ENCODE peak calls at places on chromosomes 5 and 9, in seven cellular contexts. K is fibroblast of pulmonary artery, F is Peyer's patch, C is DND-41, T is astrocyte of the spinal cord, E is MCF 10A, X is lower lobe of right lung. M is an unnamed sample.

GRCh38 chr5:96339862-96340261 is 93.2 kb downstream of the PCSK1 start:
- DNase-seq in C (no peak), T (no peak), K (peak; percentile 46), X (no peak), F (no peak), E (no peak), M (no peak)

GRCh38 chr9:114957558-114957957 is 27.2 kb upstream of the TNFSF8 start:
- DNase-seq in F (no peak), K (no peak), T (no peak), E (no peak), X (no peak), C (no peak), M (no peak)

GRCh38 chr5:65076251-65076869 is 307.6 kb downstream of the CWC27 start:
- DNase-seq in E (peak; percentile 72), K (peak; percentile 91), T (peak; percentile 59), F (peak; percentile 69), X (peak; percentile 65), C (peak; percentile 77), M (no peak)

GRCh38 chr9:78614892-78615291 is 318.0 kb downstream of the PSAT1 start:
- DNase-seq in X (no peak), T (no peak), C (no peak), K (peak; percentile 20), F (no peak), E (no peak), M (no peak)

GRCh38 chr5:179795863-179796833 is 2.4 kb downstream of the LTC4S start:
- DNase-seq in F (peak; percentile 73), T (peak; percentile 79), K (peak; percentile 83), C (peak; percentile 54), X (peak; percentile 92), E (peak; percentile 88), M (peak; percentile 87)

GRCh38 chr9:127175319-127175715 is 52.9 kb upstream of the ANGPTL2 start:
- DNase-seq in T (no peak), F (peak; percentile 10), C (no peak), K (no peak), X (no peak), E (no peak), M (peak; percentile 2)

GRCh38 chr5:157855404-157855994 is 3.4 kb downstream of the CLINT1 start:
- DNase-seq in T (peak; percentile 50), E (peak; percentile 79), F (peak; percentile 28), K (peak; percentile 79), C (peak; percentile 43), X (no peak), M (peak; percentile 48)

GRCh38 chr9:121283072-121283398 is 15.1 kb downstream of the GSN start:
- DNase-seq in C (no peak), K (no peak), X (no peak), T (no peak), F (no peak), E (no peak), M (no peak)

GRCh38 chr9:115694014-115694413 is 459.6 kb upstream of the PAPPA start:
- DNase-seq in C (no peak), F (no peak), T (peak; percentile 82), K (peak; percentile 99), E (peak; percentile 95), X (no peak), M (peak; percentile 27)

GRCh38 chr5:166722939-166723338 is 1568.5 kb upstream of the WWC1 start:
- DNase-seq in F (no peak), K (peak; percentile 80), T (peak; percentile 55), E (peak; percentile 95), X (no peak), C (peak; percentile 8), M (no peak)

GRCh38 chr9:90830051-90830450 is 28.4 kb downstream of the SYK start:
- DNase-seq in T (no peak), X (no peak), K (no peak), F (no peak), E (no peak), C (no peak), M (no peak)

GRCh38 chr9:31065691-31066090 is 1318.8 kb upstream of the ACO1 start:
- DNase-seq in K (no peak), E (no peak), X (no peak), T (no peak), C (no peak), F (no peak), M (no peak)

GRCh38 chr5:137071941-137072340 is 427.2 kb downstream of the SPOCK1 start:
- DNase-seq in E (no peak), C (no peak), T (no peak), F (no peak), X (no peak), K (peak; percentile 44), M (no peak)

GRCh38 chr9:35538361-35539234 is 48.7 kb downstream of the RUSC2 start:
- DNase-seq in E (no peak), K (peak; percentile 91), T (peak; percentile 77), C (no peak), X (peak; percentile 81), F (no peak), M (peak; percentile 81)

GRCh38 chr5:143086851-143087637 is 316.4 kb downstream of the NR3C1 start:
- DNase-seq in F (no peak), X (no peak), C (no peak), E (peak; percentile 67), K (peak; percentile 29), T (peak; percentile 20), M (no peak)

GRCh38 chr5:175706499-175706898 is 48.6 kb downstream of the HRH2 start:
- DNase-seq in T (no peak), C (no peak), E (no peak), X (no peak), F (no peak), K (no peak), M (no peak)

GRCh38 chr5:146662229-146662628 is 146.2 kb upstream of the GPR151 start:
- DNase-seq in X (no peak), E (peak; percentile 39), F (no peak), K (peak; percentile 53), T (peak; percentile 14), C (peak; percentile 13), M (no peak)

GRCh38 chr5:132437604-132438275 is 52.8 kb downstream of the IRF1 start:
- DNase-seq in X (peak; percentile 86), K (peak; percentile 89), F (peak; percentile 92), T (peak; percentile 93), C (peak; percentile 83), E (peak; percentile 57), M (no peak)

GRCh38 chr9:68672215-68672614 is 32.8 kb upstream of the PIP5K1B start:
- DNase-seq in C (no peak), F (no peak), T (no peak), K (no peak), X (no peak), E (no peak), M (no peak)

GRCh38 chr9:93118863-93119702 is 15.0 kb downstream of the NINJ1 start:
- DNase-seq in K (no peak), T (no peak), C (no peak), E (no peak), X (peak; percentile 44), F (no peak), M (peak; percentile 10)

GRCh38 chr9:72667181-72667580 is 145.8 kb downstream of the TMC1 start:
- DNase-seq in T (no peak), X (no peak), K (no peak), E (no peak), C (no peak), F (no peak), M (no peak)

GRCh38 chr9:132032584-132032945 is 47.1 kb downstream of the MED27 start:
- DNase-seq in F (no peak), X (peak; percentile 51), E (no peak), T (no peak), C (no peak), K (no peak), M (no peak)

DNA sequence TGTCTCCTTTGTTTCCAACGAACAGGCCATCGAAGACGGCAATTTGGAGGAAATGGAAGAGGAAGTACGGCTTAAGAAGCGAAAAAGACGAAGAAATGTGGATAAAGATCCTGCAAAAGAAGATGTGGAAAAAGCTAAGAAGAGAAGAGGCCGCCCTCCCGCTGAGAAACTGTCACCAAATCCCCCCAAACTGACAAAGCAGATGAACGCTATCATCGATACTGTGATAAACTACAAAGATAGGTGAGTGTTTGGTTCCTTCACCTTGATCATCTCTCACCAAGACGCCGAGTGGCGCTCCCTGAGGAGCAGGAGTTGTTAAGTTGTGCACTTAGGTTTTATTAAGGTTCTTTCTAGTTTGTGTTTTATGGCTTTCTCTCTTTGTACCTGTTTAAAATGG is 146.5 kb downstream of the SMARCA2 start:
- DNase-seq in X (no peak), C (no peak), K (no peak), T (no peak), E (no peak), F (no peak), M (no peak)
- TF ChIP-seq CTCF in X (no peak), C (no peak), K (no peak), T (no peak), E (no peak), F (no peak), M (no peak)

GRCh38 chr5:89929173-89929572 is 480.4 kb downstream of the CETN3 start:
- DNase-seq in T (no peak), X (no peak), F (no peak), E (peak; percentile 9), K (no peak), C (no peak), M (no peak)
- TF ChIP-seq CTCF in T (peak; percentile 9), X (no peak), F (no peak), E (no peak), K (no peak), C (no peak), M (no peak)

GRCh38 chr5:116023619-116024018 is 8.7 kb upstream of the ARL14EPL start:
- DNase-seq in C (no peak), X (no peak), T (no peak), K (no peak), F (no peak), E (no peak), M (no peak)
- TF ChIP-seq CTCF in C (no peak), X (no peak), T (no peak), K (peak; percentile 11), F (no peak), E (no peak), M (no peak)

DNA sequence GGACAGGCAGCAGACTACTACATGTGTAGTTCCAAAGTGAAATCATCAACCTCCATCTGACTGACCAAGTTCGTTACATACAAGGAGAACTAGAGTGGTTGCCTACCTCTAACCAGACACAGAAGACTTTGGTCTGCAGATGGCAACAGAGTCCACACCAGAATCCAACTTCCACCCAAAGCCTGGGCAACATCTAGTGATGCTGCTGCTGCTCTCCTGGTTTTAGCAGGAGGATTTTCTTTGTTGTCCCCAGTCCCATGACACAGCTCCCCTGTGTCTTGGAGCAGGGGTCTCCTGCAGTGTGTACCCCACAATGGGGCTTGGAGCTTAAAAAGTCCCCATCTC is 46.4 kb upstream of the APC start:
- DNase-seq in F (no peak), X (no peak), C (no peak), K (no peak), E (no peak), T (no peak), M (no peak)
- TF ChIP-seq CTCF in F (no peak), X (no peak), C (peak; percentile 27), K (no peak), E (no peak), T (no peak), M (no peak)

GRCh38 chr9:117451336-117451735 is 36.5 kb upstream of the ASTN2 start:
- DNase-seq in K (no peak), T (no peak), C (no peak), E (no peak), F (no peak), X (no peak), M (no peak)
- TF ChIP-seq CTCF in K (no peak), T (no peak), C (no peak), E (no peak), F (no peak), X (no peak), M (no peak)

M was measured in glutamatergic neuron.